ENCODE peak calls at places on chromosome 1, in seven cellular contexts. Q, H, E, B, W, O and F are unnamed samples.

GRCh38 chr1:63435136-63435535 is 67.7 kb downstream of the ALG6 start:
- DNase-seq in E (no peak), B (no peak), Q (no peak), H (no peak), O (no peak), W (no peak), F (no peak)

GRCh38 chr1:40820911-40821693 is 37.5 kb downstream of the KCNQ4 start:
- DNase-seq in H (no peak), O (no peak), E (no peak), W (no peak), B (no peak), Q (no peak), F (no peak)

GRCh38 chr1:235990376-235990795 is 74.5 kb downstream of the NID1 start:
- DNase-seq in O (no peak), Q (peak), W (no peak), B (peak), E (no peak), H (peak), F (no peak)

GRCh38 chr1:21963477-21964217 is 13.2 kb upstream of the CELA3B start:
- DNase-seq in H (peak), E (peak), B (peak), O (no peak), W (peak), Q (peak), F (peak)

GRCh38 chr1:228148196-228148861 is 1.4 kb upstream of the GJC2 start:
- DNase-seq in H (no peak), O (no peak), Q (peak), W (no peak), E (no peak), B (no peak), F (no peak)

GRCh38 chr1:161420763-161421455 is 53.2 kb upstream of the CFAP126 start:
- DNase-seq in W (no peak), O (no peak), B (peak), E (peak), H (peak), Q (no peak), F (no peak)

GRCh38 chr1:246592695-246593094 is 26.4 kb downstream of the CNST start:
- DNase-seq in O (no peak), H (peak), B (peak), Q (peak), E (no peak), W (no peak), F (no peak)

GRCh38 chr1:6012529-6013318 is 20.5 kb upstream of the NPHP4 start:
- DNase-seq in O (no peak), H (no peak), E (no peak), W (no peak), B (no peak), Q (no peak), F (no peak)

GRCh38 chr1:7097938-7098592 is 312.8 kb downstream of the CAMTA1 start:
- DNase-seq in W (no peak), H (no peak), Q (no peak), B (no peak), E (no peak), O (no peak), F (no peak)

GRCh38 chr1:66119148-66119547 is 326.5 kb downstream of the PDE4B start:
- DNase-seq in W (no peak), H (no peak), O (no peak), E (no peak), Q (no peak), B (no peak), F (no peak)

GRCh38 chr1:95287078-95287477 is 53.1 kb downstream of the RWDD3 start:
- DNase-seq in E (no peak), O (no peak), W (no peak), Q (no peak), B (no peak), H (no peak), F (no peak)

GRCh38 chr1:26913754-26914619 is at the start of gene NR0B2:
- DNase-seq in W (no peak), H (no peak), Q (no peak), B (no peak), O (no peak), E (no peak), F (no peak)

GRCh38 chr1:55813619-55814018 is 598.5 kb upstream of the USP24 start:
- DNase-seq in H (peak), E (peak), Q (peak), W (no peak), O (no peak), B (peak), F (no peak)

GRCh38 chr1:190667914-190668313 is 190.2 kb upstream of the BRINP3 start:
- DNase-seq in Q (no peak), H (no peak), O (no peak), B (no peak), E (no peak), W (no peak), F (no peak)

GRCh38 chr1:97680460-97680859 is 240.4 kb downstream of the DPYD start:
- DNase-seq in O (no peak), H (no peak), B (no peak), E (no peak), Q (peak), W (no peak), F (no peak)

GRCh38 chr1:82161651-82162238 is 361.0 kb downstream of the ADGRL2 start:
- DNase-seq in O (no peak), E (no peak), W (no peak), H (peak), B (no peak), Q (peak), F (no peak)

GRCh38 chr1:91685994-91686393 is 185.3 kb downstream of the CDC7 start:
- DNase-seq in W (no peak), E (no peak), O (no peak), B (no peak), H (no peak), Q (no peak), F (no peak)

GRCh38 chr1:64581786-64582185 is 111.9 kb downstream of the CACHD1 start:
- DNase-seq in E (no peak), Q (no peak), B (no peak), H (no peak), O (no peak), W (no peak), F (no peak)

GRCh38 chr1:98923667-98924066 is 81.0 kb downstream of the PLPPR5 start:
- DNase-seq in Q (no peak), E (no peak), B (no peak), O (no peak), W (no peak), H (no peak), F (no peak)

GRCh38 chr1:159161001-159161718 is 10.3 kb upstream of the CADM3 start:
- DNase-seq in O (peak), Q (peak), B (peak), E (peak), W (peak), H (peak), F (peak)

GRCh38 chr1:40140211-40140709 is 20.9 kb upstream of the RLF start:
- DNase-seq in W (no peak), B (peak), Q (no peak), H (no peak), E (no peak), O (no peak), F (no peak)

GRCh38 chr1:109493227-109493626 is 667 bp upstream of the CYB561D1 start:
- DNase-seq in O (no peak), H (no peak), W (no peak), Q (no peak), E (no peak), B (no peak), F (no peak)

GRCh38 chr1:216914974-216915373 is 191.7 kb upstream of the ESRRG start:
- DNase-seq in O (no peak), H (peak), Q (peak), W (no peak), B (no peak), E (no peak), F (no peak)

GRCh38 chr1:31607360-31607759 is 10.1 kb upstream of the HCRTR1 start:
- DNase-seq in O (no peak), E (no peak), B (no peak), H (no peak), W (no peak), Q (no peak), F (no peak)

GRCh38 chr1:115726570-115726969 is 41.9 kb downstream of the CASQ2 start:
- DNase-seq in W (no peak), E (no peak), Q (no peak), H (no peak), B (no peak), O (no peak), F (no peak)

GRCh38 chr1:24102966-24103365 is 9.0 kb downstream of the MYOM3 start:
- DNase-seq in O (no peak), B (no peak), Q (no peak), E (no peak), H (no peak), W (no peak), F (no peak)

GRCh38 chr1:26799479-26800133 is 11.9 kb downstream of the PIGV start:
- DNase-seq in W (no peak), B (peak), Q (peak), H (peak), E (peak), O (no peak), F (no peak)